ENCODE peak calls at places on chromosomes 2 and 18, in four cellular contexts. B is neural progenitor cell, N is head of caudate nucleus, J is mesendoderm. F is an unnamed sample.

GRCh38 chr2:235832941-235833340 is 335.2 kb downstream of the GBX2 start:
- DNase-seq in J (no peak), B (no peak), N (no peak), F (no peak)

GRCh38 chr18:8615397-8616025 is 6.3 kb downstream of the RAB12 start:
- DNase-seq in J (peak), N (peak), B (no peak), F (no peak)

GRCh38 chr2:38438536-38439225 is 61.6 kb upstream of the ATL2 start:
- DNase-seq in B (no peak), J (no peak), N (no peak), F (no peak)

GRCh38 chr2:175233135-175233719 is 51.7 kb upstream of the ATP5MC3 start:
- DNase-seq in J (no peak), B (no peak), N (no peak), F (no peak)

GRCh38 chr2:120669121-120669952 is 66.3 kb upstream of the GLI2 start:
- DNase-seq in J (peak), B (peak), N (peak), F (no peak)

GRCh38 chr2:223859070-223859469 is 21.7 kb upstream of the AP1S3 start:
- DNase-seq in N (no peak), B (no peak), J (no peak), F (no peak)

GRCh38 chr2:74007120-74007519 is 22.4 kb downstream of the TET3 start:
- DNase-seq in N (no peak), B (no peak), J (no peak), F (no peak)

GRCh38 chr2:241947401-241947800 is 77.9 kb downstream of the RTP5 start:
- DNase-seq in B (no peak), N (no peak), J (no peak), F (no peak)

GRCh38 chr2:23526835-23527790 is 142.1 kb downstream of the KLHL29 start:
- DNase-seq in J (no peak), N (no peak), B (no peak), F (no peak)

GRCh38 chr2:189142893-189143759 is 36.4 kb downstream of the COL5A2 start:
- DNase-seq in N (no peak), J (peak), B (peak), F (no peak)

GRCh38 chr2:10620481-10620880 is 69.3 kb downstream of the NOL10 start:
- DNase-seq in J (no peak), B (no peak), N (no peak), F (no peak)

GRCh38 chr2:74507145-74507925 is at the start of gene PCGF1:
- DNase-seq in J (peak), N (peak), B (peak), F (peak)

GRCh38 chr2:196293751-196294486 is 122.5 kb upstream of the STK17B start:
- DNase-seq in N (no peak), J (no peak), B (no peak), F (no peak)

GRCh38 chr2:134087371-134087921 is 166.4 kb upstream of the MGAT5 start:
- DNase-seq in J (peak), B (no peak), N (no peak), F (no peak)

GRCh38 chr2:19900536-19901200 is 1.1 kb downstream of the TTC32 start:
- DNase-seq in J (peak), N (no peak), B (peak), F (no peak)

GRCh38 chr2:237896507-237896892 is 37.1 kb downstream of the RAMP1 start:
- DNase-seq in B (no peak), N (no peak), J (peak), F (no peak)

GRCh38 chr2:233280114-233280693 is 27.4 kb upstream of the SAG start:
- DNase-seq in J (no peak), N (no peak), B (no peak), F (no peak)

GRCh38 chr2:42918041-42918440 is 125.7 kb upstream of the HAAO start:
- DNase-seq in N (no peak), B (no peak), J (no peak), F (no peak)

GRCh38 chr2:172836386-172837200 is 100.9 kb downstream of the RAPGEF4 start:
- DNase-seq in J (peak), N (no peak), B (no peak), F (no peak)

GRCh38 chr2:58364098-58364497 is 123.0 kb upstream of the FANCL start:
- DNase-seq in N (no peak), J (no peak), B (no peak), F (no peak)

GRCh38 chr2:149513461-149513860 is 74.1 kb downstream of the MMADHC start:
- DNase-seq in J (peak), N (no peak), B (no peak), F (no peak)